ENCODE peak calls at places on chromosomes 6 and 20, in six cellular contexts. U is colonic mucosa, O is IMR-90, T is MM.1S, Y is neural progenitor cell, Q is fibroblast of lung. J is an unnamed sample.

GRCh38 chr20:59938696-59939051 is 1.4 kb downstream of the PPP1R3D start:
- DNase-seq in U (peak; percentile 23), O (peak; percentile 23), T (no peak), Y (no peak), Q (no peak), J (no peak)

GRCh38 chr20:33882018-33882417 is 70.9 kb downstream of the CHMP4B start:
- DNase-seq in U (no peak), O (no peak), T (no peak), Y (no peak), Q (no peak), J (no peak)

GRCh38 chr6:15606347-15606746 is 56.5 kb downstream of the DTNBP1 start:
- DNase-seq in U (no peak), O (no peak), T (no peak), Y (no peak), Q (no peak), J (no peak)

GRCh38 chr20:47543006-47543431 is 41.3 kb downstream of the NCOA3 start:
- DNase-seq in U (no peak), O (peak; percentile 43), T (no peak), Y (peak; percentile 38), Q (no peak), J (no peak)

GRCh38 chr20:34058831-34059230 is 53.2 kb downstream of the EIF2S2 start:
- DNase-seq in U (no peak), O (peak; percentile 23), T (no peak), Y (no peak), Q (no peak), J (peak; percentile 54)

GRCh38 chr6:43428112-43428570 is 800 bp downstream of the ABCC10 start:
- DNase-seq in U (no peak), O (no peak), T (peak; percentile 30), Y (no peak), Q (no peak), J (no peak)

GRCh38 chr6:74912234-74912633 is 293.6 kb downstream of the COL12A1 start:
- DNase-seq in U (no peak), O (peak; percentile 12), T (no peak), Y (peak; percentile 4), Q (no peak), J (no peak)

GRCh38 chr6:134584809-134585528 is 267.1 kb upstream of the SGK1 start:
- DNase-seq in U (no peak), O (no peak), T (no peak), Y (no peak), Q (peak; percentile 24), J (no peak)

DNA sequence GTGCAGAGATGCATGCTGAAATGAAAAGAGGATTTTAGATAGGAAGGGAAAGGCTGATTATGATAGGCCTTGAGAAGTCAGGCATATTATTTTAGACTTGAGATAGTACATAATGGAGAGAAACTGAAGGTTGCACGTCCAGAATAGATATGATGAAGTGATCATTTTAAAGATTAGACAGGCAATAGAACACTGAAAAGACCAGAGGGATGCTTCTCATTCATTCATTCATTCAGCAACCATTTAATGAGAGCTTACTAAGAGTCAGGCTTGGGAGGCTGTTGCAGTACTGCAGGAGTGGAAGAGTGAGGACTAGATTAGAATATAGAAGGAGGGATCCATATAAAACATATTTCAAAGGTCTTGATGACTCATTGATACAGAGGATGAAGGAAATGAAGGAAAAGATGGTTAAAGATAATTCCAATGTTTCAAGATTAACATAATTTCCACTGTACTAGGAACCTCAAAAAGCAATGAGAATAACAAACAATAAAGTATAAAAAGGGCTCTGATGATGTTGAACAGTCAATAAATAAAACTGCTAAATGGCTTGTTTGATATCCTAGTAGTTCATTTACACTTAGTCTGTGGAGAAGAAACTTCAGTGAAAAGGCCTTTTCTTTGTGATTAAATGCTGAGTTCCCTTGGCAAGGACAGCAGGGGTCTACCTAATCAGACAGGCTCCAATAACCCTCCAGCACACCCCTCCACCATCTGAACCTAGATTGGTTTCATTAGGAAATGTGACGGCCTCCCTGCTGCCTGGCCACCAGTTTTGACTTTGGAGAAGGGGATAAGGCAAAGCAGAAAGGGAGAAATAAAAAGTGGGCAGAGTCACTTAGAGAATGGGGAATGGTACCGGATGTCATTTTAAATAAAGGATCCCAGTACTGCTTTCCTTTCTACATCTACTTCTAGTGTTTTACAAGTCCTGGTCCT is 5.3 kb upstream of the FBXO9 start:
- DNase-seq in U (no peak), O (no peak), T (no peak), Y (peak; percentile 60), Q (no peak), J (no peak)
- H3K4me3 ChIP-seq in U (peak overlapping the region; percentile 85), O (peak overlapping the region; percentile 75), T (no peak overlapping the region), Y (peak overlapping the region; percentile 57), Q (peak overlapping the region; percentile 89), J (peak overlapping the region; percentile 80)

GRCh38 chr20:4949833-4950178 is 51.5 kb downstream of the SLC23A2 start:
- DNase-seq in U (peak; percentile 33), O (peak; percentile 63), T (peak; percentile 56), Y (peak; percentile 51), Q (peak; percentile 67), J (no peak)

GRCh38 chr20:4950841-4951240 is 50.5 kb downstream of the SLC23A2 start:
- DNase-seq in U (no peak), O (no peak), T (no peak), Y (no peak), Q (no peak), J (no peak)

GRCh38 chr20:4946585-4947378 is 54.5 kb downstream of the SLC23A2 start:
- DNase-seq in U (no peak), O (no peak), T (no peak), Y (no peak), Q (no peak), J (no peak)

GRCh38 chr20:4950437-4950836 is 50.9 kb downstream of the SLC23A2 start:
- DNase-seq in U (no peak), O (no peak), T (no peak), Y (no peak), Q (no peak), J (no peak)

GRCh38 chr20:4947817-4948559 is 53.3 kb downstream of the SLC23A2 start:
- DNase-seq in U (no peak), O (no peak), T (no peak), Y (no peak), Q (no peak), J (no peak)
- H3K9ac ChIP-seq in U (no peak overlapping the region), O (no peak overlapping the region), T (no peak overlapping the region), Y (no peak overlapping the region), Q (no peak overlapping the region), J (no peak overlapping the region)

GRCh38 chr20:58513580-58514285 is 1.5 kb downstream of the APCDD1L start:
- DNase-seq in U (no peak), O (no peak), T (no peak), Y (no peak), Q (no peak), J (no peak)

GRCh38 chr20:58515240-58516212 is at the start of gene APCDD1L:
- DNase-seq in U (no peak), O (peak; percentile 69), T (no peak), Y (peak; percentile 56), Q (peak; percentile 65), J (no peak)

GRCh38 chr20:58511861-58512260 is 3.3 kb downstream of the APCDD1L start:
- DNase-seq in U (no peak), O (no peak), T (no peak), Y (no peak), Q (peak; percentile 43), J (no peak)

GRCh38 chr20:58512808-58513552 is 2.2 kb downstream of the APCDD1L start:
- DNase-seq in U (no peak), O (no peak), T (no peak), Y (no peak), Q (no peak), J (no peak)

GRCh38 chr20:58514321-58515239 is 619 bp downstream of the APCDD1L start:
- DNase-seq in U (no peak), O (peak; percentile 19), T (no peak), Y (peak; percentile 66), Q (peak; percentile 38), J (no peak)
- H3K4me3 ChIP-seq in U (peak overlapping the region; percentile 5), O (peak overlapping the region; percentile 58), T (no peak overlapping the region), Y (peak overlapping the region; percentile 51), Q (peak overlapping the region; percentile 18), J (no peak overlapping the region)

GRCh38 chr6:26657268-26657667 is 2.3 kb downstream of the ZNF322 start:
- DNase-seq in U (no peak), O (no peak), T (no peak), Y (no peak), Q (no peak), J (no peak)

GRCh38 chr6:26659042-26659359 is 545 bp downstream of the ZNF322 start:
- DNase-seq in U (no peak), O (no peak), T (no peak), Y (no peak), Q (no peak), J (no peak)

GRCh38 chr6:26660096-26660425 is 515 bp upstream of the ZNF322 start:
- DNase-seq in U (no peak), O (peak; percentile 33), T (peak; percentile 57), Y (no peak), Q (peak; percentile 31), J (no peak)
- H3K9ac ChIP-seq in U (peak overlapping the region; percentile 76), O (peak overlapping the region; percentile 72), T (peak overlapping the region; percentile 62), Y (no peak overlapping the region), Q (peak overlapping the region; percentile 67), J (peak overlapping the region; percentile 76)

GRCh38 chr6:30112402-30113376 is at the start of gene TRIM31:
- DNase-seq in U (peak; percentile 66), O (no peak), T (peak; percentile 80), Y (no peak), Q (no peak), J (no peak)
- H3K4me3 ChIP-seq in U (peak within 1 kb of the TSS; percentile 39), O (no peak within 1 kb of the TSS), T (no peak within 1 kb of the TSS), Y (no peak within 1 kb of the TSS), Q (no peak within 1 kb of the TSS), J (no peak within 1 kb of the TSS)

DNA sequence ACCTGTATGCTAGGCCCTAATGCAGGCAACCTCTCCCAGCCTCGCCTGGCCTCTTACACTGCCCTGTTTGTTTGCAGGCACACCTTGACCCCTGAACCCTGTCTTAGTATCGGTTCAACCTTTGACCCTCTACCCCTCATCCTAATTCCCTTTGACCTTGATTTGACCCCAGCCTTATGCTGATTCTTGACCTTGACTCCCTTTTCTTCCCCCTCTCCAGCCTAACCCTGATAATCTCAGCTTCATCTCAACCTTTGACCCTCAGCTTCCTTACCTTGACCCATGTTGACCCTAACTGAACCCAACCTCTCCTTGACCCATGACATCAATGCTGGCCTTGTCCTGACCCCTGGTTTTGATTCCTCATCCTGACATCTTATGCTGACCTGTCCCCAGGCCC is 33.8 kb downstream of the UQCC2 start:
- DNase-seq in U (no peak), O (no peak), T (no peak), Y (no peak), Q (no peak), J (no peak)
- H3K9ac ChIP-seq in U (no peak overlapping the region), O (no peak overlapping the region), T (no peak overlapping the region), Y (no peak overlapping the region), Q (no peak overlapping the region), J (no peak overlapping the region)

GRCh38 chr6:26365633-26365995 is 616 bp downstream of the BTN3A2 start:
- DNase-seq in U (no peak), O (no peak), T (no peak), Y (no peak), Q (no peak), J (no peak)

GRCh38 chr6:26362836-26363220 is 2.2 kb upstream of the BTN3A2 start:
- DNase-seq in U (no peak), O (no peak), T (no peak), Y (no peak), Q (no peak), J (no peak)

GRCh38 chr6:26362093-26362835 is 2.7 kb upstream of the BTN3A2 start:
- DNase-seq in U (no peak), O (no peak), T (no peak), Y (no peak), Q (no peak), J (no peak)

GRCh38 chr6:26363882-26364825 is 844 bp upstream of the BTN3A2 start:
- DNase-seq in U (no peak), O (no peak), T (no peak), Y (no peak), Q (peak; percentile 36), J (peak; percentile 50)

GRCh38 chr6:26366504-26366903 is 1.5 kb downstream of the BTN3A2 start:
- DNase-seq in U (no peak), O (no peak), T (no peak), Y (no peak), Q (peak; percentile 35), J (peak; percentile 49)
- H3K4me3 ChIP-seq in U (no peak overlapping the region), O (no peak overlapping the region), T (peak overlapping the region; percentile 79), Y (no peak overlapping the region), Q (no peak overlapping the region), J (no peak overlapping the region)

J was measured in DND-41.